ENCODE peak calls at places on chromosome 13, in seven cellular contexts. G, A, L, I, F, X and V are unnamed samples.

GRCh38 chr13:20383058-20383457 is 142.6 kb downstream of the CRYL1 start:
- DNase-seq in G (no peak), A (no peak), L (no peak), I (no peak), F (no peak), X (no peak), V (no peak)

GRCh38 chr13:73060251-73061160 is 1.7 kb downstream of the KLF5 start:
- DNase-seq in G (no peak), A (no peak), L (no peak), I (no peak), F (peak; percentile 74), X (no peak), V (peak; percentile 33)

GRCh38 chr13:98103942-98104880 is 38.7 kb upstream of the FARP1 start:
- DNase-seq in G (no peak), A (no peak), L (no peak), I (peak; percentile 27), F (no peak), X (no peak), V (no peak)

GRCh38 chr13:91540157-91540736 is 141.8 kb downstream of the GPC5 start:
- DNase-seq in G (no peak), A (no peak), L (no peak), I (no peak), F (no peak), X (no peak), V (no peak)

GRCh38 chr13:93963266-93964131 is 516.0 kb downstream of the DCT start:
- DNase-seq in G (no peak), A (no peak), L (no peak), I (no peak), F (no peak), X (no peak), V (no peak)

GRCh38 chr13:37681295-37682032 is 82.9 kb upstream of the POSTN start:
- DNase-seq in G (no peak), A (no peak), L (no peak), I (no peak), F (no peak), X (no peak), V (no peak)

GRCh38 chr13:67330149-67330548 is 100.0 kb upstream of the PCDH9 start:
- DNase-seq in G (no peak), A (no peak), L (no peak), I (no peak), F (no peak), X (no peak), V (no peak)

GRCh38 chr13:101453784-101454201 is 1.3 kb downstream of the ITGBL1 start:
- DNase-seq in G (no peak), A (peak; percentile 9), L (no peak), I (peak; percentile 69), F (no peak), X (no peak), V (no peak)

GRCh38 chr13:47159853-47160550 is 263.1 kb upstream of the HTR2A start:
- DNase-seq in G (no peak), A (no peak), L (no peak), I (no peak), F (no peak), X (no peak), V (no peak)

GRCh38 chr13:68708336-68708908 is 1399.2 kb upstream of the ATXN8OS start:
- DNase-seq in G (no peak), A (no peak), L (no peak), I (no peak), F (no peak), X (no peak), V (no peak)

GRCh38 chr13:74026753-74027152 is 107.5 kb downstream of the KLF12 start:
- DNase-seq in G (no peak), A (peak; percentile 44), L (peak; percentile 71), I (peak; percentile 85), F (peak; percentile 80), X (no peak), V (no peak)

GRCh38 chr13:19713186-19713965 is 69.4 kb downstream of the PSPC1 start:
- DNase-seq in G (no peak), A (no peak), L (peak; percentile 13), I (no peak), F (no peak), X (no peak), V (no peak)

GRCh38 chr13:40981361-40981760 is 37.8 kb downstream of the ELF1 start:
- DNase-seq in G (no peak), A (no peak), L (no peak), I (no peak), F (no peak), X (no peak), V (no peak)
- H3K4me3 ChIP-seq in G (no peak overlapping the region), A (peak overlapping the region; percentile 0), L (peak overlapping the region; percentile 68), I (no peak overlapping the region), F (peak overlapping the region; percentile 50), X (peak overlapping the region; percentile 47), V (no peak overlapping the region)

GRCh38 chr13:28865951-28866350 is 45.8 kb downstream of the MTUS2 start:
- DNase-seq in G (no peak), A (no peak), L (no peak), I (no peak), F (no peak), X (no peak), V (no peak)
- TF ChIP-seq POLR2AphosphoS5 in G (no peak), A (no peak), L (no peak), I (no peak), F (no peak), X (no peak), V (no peak)

GRCh38 chr13:43041368-43041921 is 18.1 kb downstream of the DNAJC15 start:
- DNase-seq in G (no peak), A (no peak), L (no peak), I (no peak), F (no peak), X (no peak), V (no peak)

GRCh38 chr13:43042410-43042921 is 19.1 kb downstream of the DNAJC15 start:
- DNase-seq in G (no peak), A (no peak), L (no peak), I (no peak), F (no peak), X (no peak), V (no peak)

GRCh38 chr13:43046259-43046658 is 22.9 kb downstream of the DNAJC15 start:
- DNase-seq in G (no peak), A (peak; percentile 21), L (no peak), I (no peak), F (no peak), X (no peak), V (no peak)

DNA sequence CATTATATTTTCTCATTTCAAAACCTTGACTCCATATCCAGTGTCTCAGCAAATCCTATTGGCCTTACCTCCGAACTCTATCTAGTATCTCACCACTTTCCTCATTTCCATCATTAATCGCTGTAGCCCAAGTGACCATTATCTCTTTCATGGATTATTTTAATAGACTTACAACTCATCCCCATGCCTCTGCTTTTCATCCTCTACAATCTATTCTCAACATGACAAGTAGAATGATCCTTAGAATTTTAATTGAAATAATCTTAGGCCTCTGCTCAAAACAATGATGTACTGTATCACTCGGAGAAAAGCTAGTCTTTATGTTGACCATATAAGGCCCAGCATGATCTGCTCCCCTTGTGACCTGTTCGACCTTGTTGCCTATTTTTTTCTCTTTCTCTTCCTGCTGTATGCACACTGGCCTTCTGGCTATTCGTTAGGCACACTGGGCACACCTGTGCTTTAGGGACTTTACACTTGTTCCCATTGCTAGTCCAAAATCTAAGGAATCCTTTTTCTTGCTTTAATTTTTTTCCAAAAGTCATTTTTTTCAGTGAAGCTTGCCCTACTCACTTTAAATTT is 21.4 kb downstream of the DNAJC15 start:
- DNase-seq in G (no peak), A (no peak), L (no peak), I (no peak), F (no peak), X (no peak), V (no peak)
- H3K4me3 ChIP-seq in G (no peak overlapping the region), A (no peak overlapping the region), L (peak overlapping the region; percentile 47), I (no peak overlapping the region), F (no peak overlapping the region), X (no peak overlapping the region), V (no peak overlapping the region)

GRCh38 chr13:99863789-99864626 is 107.6 kb downstream of the ZIC5 start:
- DNase-seq in G (no peak), A (no peak), L (no peak), I (no peak), F (no peak), X (no peak), V (no peak)

GRCh38 chr13:99866781-99867180 is 104.8 kb downstream of the ZIC5 start:
- DNase-seq in G (no peak), A (no peak), L (no peak), I (no peak), F (no peak), X (no peak), V (no peak)

GRCh38 chr13:99865420-99865930 is 106.1 kb downstream of the ZIC5 start:
- DNase-seq in G (no peak), A (no peak), L (no peak), I (no peak), F (no peak), X (no peak), V (no peak)

GRCh38 chr13:99862243-99862642 is 109.3 kb downstream of the ZIC5 start:
- DNase-seq in G (no peak), A (no peak), L (no peak), I (no peak), F (no peak), X (no peak), V (no peak)

GRCh38 chr13:99864627-99864990 is 107.0 kb downstream of the ZIC5 start:
- DNase-seq in G (no peak), A (no peak), L (no peak), I (peak; percentile 55), F (no peak), X (no peak), V (no peak)
- TF ChIP-seq POLR2AphosphoS5 in G (no peak), A (no peak), L (no peak), I (no peak), F (no peak), X (no peak), V (no peak)

GRCh38 chr13:24108615-24108965 is 51.9 kb upstream of the SPATA13 start:
- DNase-seq in G (no peak), A (no peak), L (no peak), I (no peak), F (no peak), X (no peak), V (no peak)
- H3K4me3 ChIP-seq in G (no peak overlapping the region), A (no peak overlapping the region), L (no peak overlapping the region), I (no peak overlapping the region), F (no peak overlapping the region), X (no peak overlapping the region), V (no peak overlapping the region)

DNA sequence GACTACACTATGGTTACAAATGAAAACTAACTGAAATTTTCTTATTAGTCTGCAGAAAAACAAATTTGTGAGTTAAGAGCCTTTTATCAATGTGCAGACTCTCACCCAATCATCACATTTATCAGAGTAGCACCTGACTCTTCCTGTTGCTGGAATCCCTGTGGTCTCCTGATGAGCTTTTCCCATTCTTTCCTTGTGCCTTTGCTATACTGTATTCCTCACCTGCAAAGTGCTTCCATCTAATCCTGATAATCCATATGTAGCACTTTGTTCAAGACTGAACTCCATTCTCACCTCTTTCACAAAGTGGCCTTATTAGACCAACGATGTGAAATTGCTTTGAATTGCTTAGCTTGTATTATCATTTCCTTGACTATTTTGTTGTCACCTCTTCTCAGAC is 225.3 kb downstream of the LHFPL6 start:
- DNase-seq in G (no peak), A (no peak), L (no peak), I (no peak), F (no peak), X (no peak), V (no peak)
- TF ChIP-seq POLR2AphosphoS5 in G (no peak), A (no peak), L (no peak), I (no peak), F (no peak), X (no peak), V (no peak)